ENCODE peak calls at places on chromosomes 6 and 20, in ten cellular contexts. One of them, this sample, is unnamed.

GRCh38 chr6:42029881-42030280 is 20.4 kb upstream of the TAF8 start:
- DNase-seq in upper lobe of right lung: no peak
- DNase-seq in WTC11: no peak
- DNase-seq in colonic mucosa: no peak
- DNase-seq in choroid plexus epithelial cell: no peak
- DNase-seq in cardiac fibroblast: no peak
- DNase-seq in activated B cell treated with CpG ODN at 0.5 μM for 24 hours: no peak
- DNase-seq in A549: no peak
- DNase-seq in endothelial cell of umbilical vein: no peak
- DNase-seq in gastrocnemius medialis: no peak
- DNase-seq in this sample: no peak

GRCh38 chr20:40612247-40612646 is 76.8 kb downstream of the MAFB start:
- DNase-seq in endothelial cell of umbilical vein: no peak
- DNase-seq in upper lobe of right lung: no peak
- DNase-seq in cardiac fibroblast: no peak
- DNase-seq in colonic mucosa: no peak
- DNase-seq in choroid plexus epithelial cell: no peak
- DNase-seq in WTC11: no peak
- DNase-seq in activated B cell treated with CpG ODN at 0.5 μM for 24 hours: no peak
- DNase-seq in gastrocnemius medialis: no peak
- DNase-seq in A549: no peak
- DNase-seq in this sample: no peak

GRCh38 chr6:56531839-56532595 is 110.7 kb downstream of the DST start:
- DNase-seq in gastrocnemius medialis: no peak
- DNase-seq in choroid plexus epithelial cell: no peak
- DNase-seq in colonic mucosa: no peak
- DNase-seq in A549: no peak
- DNase-seq in endothelial cell of umbilical vein: no peak
- DNase-seq in activated B cell treated with CpG ODN at 0.5 μM for 24 hours: no peak
- DNase-seq in WTC11: no peak
- DNase-seq in upper lobe of right lung: no peak
- DNase-seq in cardiac fibroblast: no peak
- DNase-seq in this sample: no peak

GRCh38 chr6:6704423-6705060 is 116.0 kb downstream of the LY86 start:
- DNase-seq in cardiac fibroblast: no peak
- DNase-seq in activated B cell treated with CpG ODN at 0.5 μM for 24 hours: no peak
- DNase-seq in WTC11: no peak
- DNase-seq in colonic mucosa: no peak
- DNase-seq in A549: no peak
- DNase-seq in choroid plexus epithelial cell: no peak
- DNase-seq in upper lobe of right lung: no peak
- DNase-seq in gastrocnemius medialis: no peak
- DNase-seq in endothelial cell of umbilical vein: no peak
- DNase-seq in this sample: no peak

GRCh38 chr6:53857318-53858094 is 62.7 kb downstream of the LRRC1 start:
- DNase-seq in activated B cell treated with CpG ODN at 0.5 μM for 24 hours: no peak
- DNase-seq in gastrocnemius medialis: no peak
- DNase-seq in endothelial cell of umbilical vein: peak
- DNase-seq in WTC11: no peak
- DNase-seq in colonic mucosa: no peak
- DNase-seq in cardiac fibroblast: no peak
- DNase-seq in A549: no peak
- DNase-seq in choroid plexus epithelial cell: no peak
- DNase-seq in upper lobe of right lung: no peak
- DNase-seq in this sample: no peak

GRCh38 chr6:74070091-74070490 is 374.1 kb downstream of the CD109 start:
- DNase-seq in activated B cell treated with CpG ODN at 0.5 μM for 24 hours: no peak
- DNase-seq in choroid plexus epithelial cell: no peak
- DNase-seq in A549: no peak
- DNase-seq in colonic mucosa: no peak
- DNase-seq in endothelial cell of umbilical vein: no peak
- DNase-seq in cardiac fibroblast: peak
- DNase-seq in gastrocnemius medialis: no peak
- DNase-seq in WTC11: no peak
- DNase-seq in upper lobe of right lung: no peak
- DNase-seq in this sample: peak

GRCh38 chr20:59733326-59733725 is 129.0 kb downstream of the PHACTR3 start:
- DNase-seq in upper lobe of right lung: no peak
- DNase-seq in choroid plexus epithelial cell: no peak
- DNase-seq in gastrocnemius medialis: no peak
- DNase-seq in WTC11: no peak
- DNase-seq in cardiac fibroblast: no peak
- DNase-seq in A549: no peak
- DNase-seq in activated B cell treated with CpG ODN at 0.5 μM for 24 hours: no peak
- DNase-seq in endothelial cell of umbilical vein: no peak
- DNase-seq in colonic mucosa: no peak
- DNase-seq in this sample: no peak

GRCh38 chr6:37272834-37273566 is 15.1 kb upstream of the TMEM217 start:
- DNase-seq in endothelial cell of umbilical vein: no peak
- DNase-seq in upper lobe of right lung: no peak
- DNase-seq in activated B cell treated with CpG ODN at 0.5 μM for 24 hours: no peak
- DNase-seq in choroid plexus epithelial cell: no peak
- DNase-seq in colonic mucosa: no peak
- DNase-seq in gastrocnemius medialis: no peak
- DNase-seq in WTC11: no peak
- DNase-seq in A549: no peak
- DNase-seq in cardiac fibroblast: no peak
- DNase-seq in this sample: no peak

GRCh38 chr20:18831830-18832229 is 18.2 kb downstream of the SCP2D1 start:
- DNase-seq in colonic mucosa: no peak
- DNase-seq in activated B cell treated with CpG ODN at 0.5 μM for 24 hours: no peak
- DNase-seq in A549: no peak
- DNase-seq in endothelial cell of umbilical vein: no peak
- DNase-seq in upper lobe of right lung: no peak
- DNase-seq in WTC11: no peak
- DNase-seq in choroid plexus epithelial cell: no peak
- DNase-seq in gastrocnemius medialis: no peak
- DNase-seq in cardiac fibroblast: peak
- DNase-seq in this sample: no peak

GRCh38 chr20:63552481-63553249 is 1.3 kb upstream of the FNDC11 start:
- DNase-seq in upper lobe of right lung: no peak
- DNase-seq in colonic mucosa: no peak
- DNase-seq in WTC11: no peak
- DNase-seq in A549: no peak
- DNase-seq in cardiac fibroblast: no peak
- DNase-seq in activated B cell treated with CpG ODN at 0.5 μM for 24 hours: no peak
- DNase-seq in endothelial cell of umbilical vein: no peak
- DNase-seq in gastrocnemius medialis: no peak
- DNase-seq in choroid plexus epithelial cell: no peak
- DNase-seq in this sample: no peak

GRCh38 chr6:8889514-8889913 is 454.2 kb upstream of the SLC35B3 start:
- DNase-seq in choroid plexus epithelial cell: no peak
- DNase-seq in colonic mucosa: no peak
- DNase-seq in WTC11: no peak
- DNase-seq in upper lobe of right lung: no peak
- DNase-seq in cardiac fibroblast: no peak
- DNase-seq in gastrocnemius medialis: no peak
- DNase-seq in activated B cell treated with CpG ODN at 0.5 μM for 24 hours: no peak
- DNase-seq in A549: no peak
- DNase-seq in endothelial cell of umbilical vein: no peak
- DNase-seq in this sample: no peak

GRCh38 chr6:8888468-8888867 is 453.1 kb upstream of the SLC35B3 start:
- DNase-seq in gastrocnemius medialis: no peak
- DNase-seq in cardiac fibroblast: peak
- DNase-seq in choroid plexus epithelial cell: peak
- DNase-seq in activated B cell treated with CpG ODN at 0.5 μM for 24 hours: no peak
- DNase-seq in upper lobe of right lung: no peak
- DNase-seq in WTC11: no peak
- DNase-seq in colonic mucosa: no peak
- DNase-seq in A549: no peak
- DNase-seq in endothelial cell of umbilical vein: no peak
- DNase-seq in this sample: no peak
- TF ChIP-seq CTCF in gastrocnemius medialis: no peak
- TF ChIP-seq CTCF in cardiac fibroblast: no peak
- TF ChIP-seq CTCF in choroid plexus epithelial cell: peak
- TF ChIP-seq CTCF in activated B cell treated with CpG ODN at 0.5 μM for 24 hours: no peak
- TF ChIP-seq CTCF in upper lobe of right lung: peak
- TF ChIP-seq CTCF in WTC11: no peak
- TF ChIP-seq CTCF in colonic mucosa: no peak
- TF ChIP-seq CTCF in A549: no peak
- TF ChIP-seq CTCF in endothelial cell of umbilical vein: no peak
- TF ChIP-seq CTCF in this sample: no peak

DNA sequence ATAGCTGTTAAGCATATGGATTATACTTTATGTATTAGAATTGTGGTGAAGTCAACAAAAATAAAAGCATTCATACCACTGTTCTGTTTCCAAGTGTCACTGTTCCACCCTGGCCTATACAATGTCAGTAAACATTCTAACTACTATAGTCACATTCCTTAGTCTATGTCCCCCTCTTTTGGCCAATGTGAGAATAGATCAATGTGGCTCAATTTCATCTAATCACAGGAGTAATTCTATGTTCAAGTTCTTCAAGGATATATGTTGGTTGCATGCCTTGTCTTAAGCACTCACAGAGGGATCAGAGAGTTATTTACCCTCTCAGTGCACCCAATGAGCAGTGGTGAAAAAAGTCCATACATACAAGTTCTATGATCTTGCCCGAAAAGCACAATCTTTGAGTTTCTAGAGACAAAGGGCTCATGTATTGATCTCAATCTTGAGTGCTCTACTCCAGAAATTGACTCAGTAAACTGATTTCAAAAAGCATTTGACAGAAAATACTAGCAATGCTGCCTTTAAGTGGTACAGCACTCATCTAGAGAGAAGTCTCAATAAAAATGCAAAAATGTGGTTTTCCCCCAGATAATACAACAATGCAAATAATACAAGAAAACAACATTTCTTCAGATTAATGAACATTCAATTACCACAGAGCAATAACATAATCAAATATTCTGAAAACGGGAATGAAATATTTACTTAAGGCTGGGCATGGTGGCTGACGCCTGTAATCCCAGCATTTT is 16.5 kb downstream of the SMLR1 start:
- DNase-seq in activated B cell treated with CpG ODN at 0.5 μM for 24 hours: no peak
- DNase-seq in cardiac fibroblast: peak
- DNase-seq in WTC11: no peak
- DNase-seq in endothelial cell of umbilical vein: peak
- DNase-seq in choroid plexus epithelial cell: peak
- DNase-seq in A549: peak
- DNase-seq in colonic mucosa: no peak
- DNase-seq in gastrocnemius medialis: no peak
- DNase-seq in upper lobe of right lung: no peak
- DNase-seq in this sample: peak
- TF ChIP-seq CTCF in activated B cell treated with CpG ODN at 0.5 μM for 24 hours: peak
- TF ChIP-seq CTCF in cardiac fibroblast: peak
- TF ChIP-seq CTCF in WTC11: peak
- TF ChIP-seq CTCF in endothelial cell of umbilical vein: peak
- TF ChIP-seq CTCF in choroid plexus epithelial cell: peak
- TF ChIP-seq CTCF in A549: peak
- TF ChIP-seq CTCF in colonic mucosa: peak
- TF ChIP-seq CTCF in gastrocnemius medialis: no peak
- TF ChIP-seq CTCF in upper lobe of right lung: peak
- TF ChIP-seq CTCF in this sample: peak

DNA sequence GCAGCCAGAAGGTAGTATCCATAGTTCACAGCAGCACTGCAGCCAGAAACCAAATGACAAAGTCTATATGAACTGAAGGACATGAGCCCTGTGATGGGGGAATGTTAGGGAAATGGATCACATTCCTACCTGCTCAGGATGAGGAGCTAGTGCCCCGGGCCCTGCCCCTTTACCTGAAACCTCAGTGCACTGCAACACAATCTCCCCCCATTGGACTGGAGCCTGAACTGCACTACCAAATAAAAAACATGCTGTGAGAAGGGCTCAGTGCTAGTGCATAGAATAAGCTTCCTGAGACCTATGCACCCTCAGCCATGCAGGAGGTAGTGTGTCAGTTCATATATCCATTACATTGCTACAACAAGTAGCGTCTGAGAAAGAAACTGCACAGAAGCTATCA is 477.8 kb downstream of the HACE1 start:
- DNase-seq in cardiac fibroblast: no peak
- DNase-seq in endothelial cell of umbilical vein: no peak
- DNase-seq in activated B cell treated with CpG ODN at 0.5 μM for 24 hours: no peak
- DNase-seq in upper lobe of right lung: no peak
- DNase-seq in colonic mucosa: no peak
- DNase-seq in choroid plexus epithelial cell: no peak
- DNase-seq in A549: no peak
- DNase-seq in WTC11: peak
- DNase-seq in gastrocnemius medialis: no peak
- DNase-seq in this sample: no peak
- TF ChIP-seq CTCF in cardiac fibroblast: no peak
- TF ChIP-seq CTCF in endothelial cell of umbilical vein: no peak
- TF ChIP-seq CTCF in activated B cell treated with CpG ODN at 0.5 μM for 24 hours: no peak
- TF ChIP-seq CTCF in upper lobe of right lung: no peak
- TF ChIP-seq CTCF in colonic mucosa: no peak
- TF ChIP-seq CTCF in choroid plexus epithelial cell: no peak
- TF ChIP-seq CTCF in A549: no peak
- TF ChIP-seq CTCF in WTC11: no peak
- TF ChIP-seq CTCF in gastrocnemius medialis: no peak
- TF ChIP-seq CTCF in this sample: no peak

DNA sequence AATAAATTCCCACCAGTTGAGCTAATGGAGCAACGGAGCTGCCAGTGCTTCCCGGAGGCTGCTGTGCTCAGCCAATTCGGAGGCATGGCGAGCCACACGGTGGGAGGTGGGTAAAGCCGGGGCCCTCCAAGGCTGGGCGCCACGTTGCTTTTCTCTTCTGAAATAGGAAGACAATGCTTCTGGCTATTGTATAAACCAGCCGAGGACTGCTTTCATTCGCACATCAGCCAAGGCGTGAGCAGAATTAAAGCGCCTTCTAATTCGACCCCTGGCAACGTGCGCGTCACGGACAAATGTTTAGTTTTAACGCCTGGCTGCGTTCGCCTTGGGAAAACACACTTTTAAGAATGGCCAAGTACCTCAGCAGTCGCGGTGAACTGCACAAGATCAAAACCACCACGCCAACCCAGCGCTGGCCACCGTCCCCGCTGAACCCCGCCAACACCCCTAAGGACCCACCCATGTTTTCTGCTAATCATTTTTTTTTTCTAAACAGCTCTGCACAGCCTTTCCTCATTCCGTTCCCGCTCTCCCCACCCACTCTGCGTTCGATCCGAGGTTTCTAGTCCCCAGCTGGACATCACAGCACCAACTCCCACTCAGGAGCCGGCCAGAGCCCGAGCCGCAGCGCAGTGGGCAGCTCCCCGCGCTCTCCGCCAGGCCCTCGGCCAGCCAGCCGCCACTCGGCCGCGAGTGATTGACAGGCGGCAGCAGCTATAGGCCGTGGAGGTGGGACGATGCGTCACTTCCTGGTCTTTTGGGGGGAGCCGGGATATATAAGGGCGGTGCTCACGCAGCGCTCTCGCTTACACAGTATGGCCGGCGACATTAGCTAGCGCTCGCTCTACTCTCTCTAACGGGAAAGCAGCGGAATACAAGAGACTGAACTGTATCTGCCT is at the start of gene AMD1:
- DNase-seq in gastrocnemius medialis: peak
- DNase-seq in WTC11: peak
- DNase-seq in upper lobe of right lung: peak
- DNase-seq in endothelial cell of umbilical vein: peak
- DNase-seq in choroid plexus epithelial cell: peak
- DNase-seq in A549: peak
- DNase-seq in cardiac fibroblast: peak
- DNase-seq in activated B cell treated with CpG ODN at 0.5 μM for 24 hours: peak
- DNase-seq in colonic mucosa: peak
- DNase-seq in this sample: peak
- TF ChIP-seq CTCF in gastrocnemius medialis: no peak
- TF ChIP-seq CTCF in WTC11: no peak
- TF ChIP-seq CTCF in upper lobe of right lung: no peak
- TF ChIP-seq CTCF in endothelial cell of umbilical vein: no peak
- TF ChIP-seq CTCF in choroid plexus epithelial cell: no peak
- TF ChIP-seq CTCF in A549: no peak
- TF ChIP-seq CTCF in cardiac fibroblast: no peak
- TF ChIP-seq CTCF in activated B cell treated with CpG ODN at 0.5 μM for 24 hours: no peak
- TF ChIP-seq CTCF in colonic mucosa: no peak
- TF ChIP-seq CTCF in this sample: no peak

GRCh38 chr6:33297956-33298772 is 578 bp downstream of the RGL2 start:
- DNase-seq in gastrocnemius medialis: no peak
- DNase-seq in A549: peak
- DNase-seq in colonic mucosa: peak
- DNase-seq in WTC11: peak
- DNase-seq in upper lobe of right lung: no peak
- DNase-seq in endothelial cell of umbilical vein: peak
- DNase-seq in choroid plexus epithelial cell: peak
- DNase-seq in activated B cell treated with CpG ODN at 0.5 μM for 24 hours: peak
- DNase-seq in cardiac fibroblast: peak
- DNase-seq in this sample: peak
- TF ChIP-seq CTCF in gastrocnemius medialis: no peak
- TF ChIP-seq CTCF in A549: no peak
- TF ChIP-seq CTCF in colonic mucosa: no peak
- TF ChIP-seq CTCF in WTC11: no peak
- TF ChIP-seq CTCF in upper lobe of right lung: no peak
- TF ChIP-seq CTCF in endothelial cell of umbilical vein: peak
- TF ChIP-seq CTCF in choroid plexus epithelial cell: peak
- TF ChIP-seq CTCF in activated B cell treated with CpG ODN at 0.5 μM for 24 hours: no peak
- TF ChIP-seq CTCF in cardiac fibroblast: no peak
- TF ChIP-seq CTCF in this sample: no peak